ENCODE peak calls at places on chromosomes 1 and 21, in eight cellular contexts. Z, U, X, Q, R, P, F and C are unnamed samples.

GRCh38 chr1:188170446-188170845 is 1341.7 kb downstream of the PLA2G4A start:
- DNase-seq in F (no peak), Z (no peak), Q (no peak), R (no peak), P (no peak), X (no peak), U (no peak), C (no peak)

GRCh38 chr1:182244451-182244850 is 147.1 kb downstream of the GLUL start:
- DNase-seq in Z (no peak), U (no peak), X (no peak), F (no peak), Q (no peak), R (no peak), P (no peak), C (no peak)

GRCh38 chr21:39923441-39923840 is 56.2 kb downstream of the PCP4 start:
- DNase-seq in Z (no peak), U (no peak), R (no peak), P (no peak), Q (no peak), F (no peak), X (no peak), C (no peak)

GRCh38 chr1:110250018-110250417 is 39.9 kb downstream of the KCNC4 start:
- DNase-seq in X (no peak), Z (no peak), Q (no peak), R (no peak), P (no peak), U (no peak), F (no peak), C (no peak)

GRCh38 chr1:155569988-155570592 is 7.5 kb upstream of the ASH1L start:
- DNase-seq in F (no peak), P (no peak), U (no peak), R (no peak), Z (no peak), Q (peak; percentile 28), X (no peak), C (no peak)

GRCh38 chr21:42678118-42678430 is 24.7 kb downstream of the PDE9A start:
- DNase-seq in R (no peak), U (no peak), Z (no peak), F (no peak), Q (no peak), P (no peak), X (no peak), C (no peak)

GRCh38 chr1:181501612-181502011 is 18.3 kb downstream of the CACNA1E start:
- DNase-seq in F (no peak), U (no peak), X (no peak), P (no peak), Q (no peak), R (no peak), Z (no peak), C (no peak)

GRCh38 chr21:41536076-41536826 is 28.3 kb upstream of the TMPRSS2 start:
- DNase-seq in U (no peak), F (no peak), R (peak; percentile 85), X (no peak), Q (no peak), Z (no peak), P (no peak), C (peak; percentile 73)

GRCh38 chr1:203564024-203564423 is 62.6 kb upstream of the ATP2B4 start:
- DNase-seq in F (no peak), Q (peak; percentile 6), X (no peak), U (no peak), Z (no peak), R (no peak), P (no peak), C (no peak)

GRCh38 chr1:50967416-50968020 is 2.5 kb upstream of the CDKN2C start:
- DNase-seq in P (no peak), Q (no peak), R (no peak), U (no peak), F (no peak), Z (peak; percentile 44), X (no peak), C (no peak)

GRCh38 chr1:223707270-223708000 is 4.9 kb upstream of the CAPN2 start:
- DNase-seq in R (peak; percentile 83), X (peak; percentile 98), F (no peak), U (peak; percentile 82), Z (no peak), Q (peak; percentile 98), P (no peak), C (peak; percentile 76)

DNA sequence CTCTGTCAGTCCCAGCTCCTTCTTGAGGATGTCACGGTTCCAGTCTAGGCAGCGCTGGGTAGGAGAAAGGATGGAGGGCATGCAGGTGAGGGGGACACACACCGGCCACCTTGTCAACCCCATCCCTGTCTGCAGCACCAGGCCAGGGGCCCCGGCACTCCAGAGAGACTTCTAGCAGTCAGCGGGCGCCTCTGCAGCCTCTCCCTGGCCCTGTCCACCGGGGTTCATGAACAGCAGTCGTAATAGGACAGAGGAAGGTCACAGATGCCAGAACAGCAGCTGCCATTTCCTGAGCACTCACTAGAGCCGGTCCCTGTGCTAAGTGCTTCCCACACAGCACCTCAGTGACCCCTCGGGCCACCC is 16.3 kb upstream of the SDHB start:
- DNase-seq in Z (no peak), F (no peak), Q (no peak), U (no peak), P (no peak), X (no peak), R (no peak), C (no peak)
- TF ChIP-seq CTCF in Z (no peak), F (no peak), Q (no peak), U (no peak), P (no peak), X (no peak), R (no peak), C (no peak)

DNA sequence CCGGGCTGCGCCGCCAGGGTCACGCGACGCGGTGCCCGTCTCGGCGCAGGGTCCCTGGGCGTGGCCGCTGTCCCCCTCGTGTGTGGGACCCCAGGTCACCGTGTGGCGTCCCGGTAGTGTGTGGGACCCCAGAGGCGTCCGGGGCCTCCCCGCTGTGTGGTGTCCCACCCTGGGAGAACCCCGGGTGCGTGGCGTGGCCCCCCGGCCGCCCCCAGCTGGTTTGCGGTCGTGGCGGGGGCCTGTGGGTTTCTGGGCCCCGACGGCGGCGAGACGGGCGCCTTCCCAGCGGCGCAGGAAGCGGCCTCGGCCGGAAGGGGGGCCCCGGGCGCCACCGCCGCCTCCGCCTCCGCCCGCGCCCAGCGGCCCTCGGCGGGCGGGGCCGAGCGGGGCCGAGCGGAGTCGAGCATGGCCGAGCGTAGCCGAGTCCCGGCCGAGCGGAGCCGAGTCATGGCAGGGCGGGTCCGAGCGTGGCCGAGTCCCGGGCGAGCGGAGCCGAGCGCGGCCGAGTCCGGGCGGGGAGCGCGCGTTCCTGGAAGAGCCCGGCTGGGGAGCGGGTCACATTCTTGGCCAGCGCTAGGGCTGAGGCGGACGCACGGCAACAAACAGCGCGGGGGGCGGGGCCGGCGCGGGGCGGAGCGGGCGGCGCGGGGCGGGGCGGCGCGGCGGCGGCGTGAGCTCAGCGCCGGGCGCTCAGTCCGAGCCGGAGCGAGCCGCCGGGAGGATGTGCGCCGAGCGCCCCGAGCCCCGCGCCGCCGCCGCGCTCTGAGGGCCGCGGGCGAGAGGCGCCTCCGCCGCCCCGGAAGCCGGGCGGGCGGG is 570 bp upstream of the SKI start:
- DNase-seq in R (peak; percentile 95), P (peak; percentile 99), Q (peak; percentile 97), F (peak; percentile 96), U (peak; percentile 95), X (no peak), Z (peak; percentile 96), C (peak; percentile 98)
- TF ChIP-seq CTCF in R (no peak), P (no peak), Q (no peak), F (peak; percentile 15), U (peak; percentile 51), X (no peak), Z (no peak), C (no peak)

GRCh38 chr1:16145988-16146887 is 9.6 kb downstream of the EPHA2 start:
- DNase-seq in X (peak; percentile 69), P (peak; percentile 85), Q (peak; percentile 95), F (peak; percentile 93), Z (no peak), R (peak; percentile 81), U (peak; percentile 26), C (peak; percentile 81)
- TF ChIP-seq CTCF in X (no peak), P (no peak), Q (no peak), F (no peak), Z (no peak), R (no peak), U (no peak), C (no peak)

DNA sequence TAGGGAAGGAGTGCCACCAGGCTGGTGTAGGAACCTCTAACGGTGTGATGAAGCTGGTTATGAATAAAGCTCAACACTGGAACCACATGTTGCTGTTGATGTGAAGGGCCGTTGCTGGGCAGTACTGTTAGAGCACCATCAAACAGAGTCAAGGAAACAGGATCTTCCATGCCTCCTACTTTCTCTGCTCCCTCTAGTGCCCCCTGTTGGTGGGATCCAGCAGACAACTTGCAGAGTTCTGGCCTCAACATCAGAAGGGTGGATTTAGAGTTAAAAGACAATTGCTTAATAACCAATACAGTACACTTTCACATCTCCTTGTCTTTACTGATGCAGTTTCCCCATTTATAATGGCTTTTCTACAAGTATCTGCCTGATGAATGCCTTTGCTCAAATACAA is 336.4 kb downstream of the NTNG1 start:
- DNase-seq in P (no peak), X (no peak), Q (no peak), F (peak; percentile 55), U (no peak), Z (peak; percentile 11), R (no peak), C (no peak)
- TF ChIP-seq CTCF in P (peak; percentile 55), X (peak; percentile 32), Q (peak; percentile 27), F (peak; percentile 75), U (no peak), Z (peak; percentile 74), R (no peak), C (no peak)

DNA sequence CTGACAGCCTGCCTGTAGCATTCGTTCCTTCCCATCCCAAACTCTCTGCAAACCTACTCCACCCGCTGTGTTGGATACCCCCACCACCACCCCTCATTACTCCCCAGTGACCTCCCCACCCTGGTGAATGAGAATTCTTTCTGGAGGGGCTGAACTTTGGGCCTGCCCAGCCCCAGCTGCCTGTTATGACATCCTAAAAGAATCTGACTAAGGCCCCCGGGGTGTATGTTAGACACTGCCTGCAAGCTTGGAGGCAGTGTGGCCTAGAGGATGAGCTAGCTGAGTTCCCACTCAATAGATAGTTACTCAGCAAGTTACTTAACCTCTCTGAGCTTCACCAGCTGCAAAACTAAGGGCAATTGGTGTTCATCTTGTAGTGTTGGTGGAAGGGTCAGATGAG is 110.2 kb upstream of the FGGY start:
- DNase-seq in Z (no peak), U (peak; percentile 47), Q (peak; percentile 79), R (no peak), X (no peak), P (no peak), F (no peak), C (no peak)
- TF ChIP-seq CTCF in Z (no peak), U (no peak), Q (peak; percentile 18), R (no peak), X (no peak), P (no peak), F (no peak), C (no peak)